ENCODE peak calls at places on chromosomes 6 and 20, in four cellular contexts. One of them, this sample, is unnamed.

GRCh38 chr20:37364927-37365272 is 19.0 kb downstream of the SRC start:
- DNase-seq in AG08396: no peak
- DNase-seq in omental fat pad: no peak
- DNase-seq in NCI-H1105: no peak
- DNase-seq in this sample: no peak

GRCh38 chr20:41592516-41593192 is 25.5 kb downstream of the CHD6 start:
- DNase-seq in AG08396: no peak
- DNase-seq in omental fat pad: no peak
- DNase-seq in NCI-H1105: no peak
- DNase-seq in this sample: no peak

GRCh38 chr20:36234771-36235320 is 1.4 kb upstream of the AAR2 start:
- DNase-seq in AG08396: no peak
- DNase-seq in omental fat pad: no peak
- DNase-seq in NCI-H1105: no peak
- DNase-seq in this sample: no peak

GRCh38 chr6:64083261-64083660 is 447.7 kb downstream of the PHF3 start:
- DNase-seq in AG08396: no peak
- DNase-seq in omental fat pad: no peak
- DNase-seq in NCI-H1105: no peak
- DNase-seq in this sample: no peak

GRCh38 chr6:82419859-82420258 is 56.2 kb downstream of the TPBG start:
- DNase-seq in AG08396: no peak
- DNase-seq in omental fat pad: no peak
- DNase-seq in NCI-H1105: no peak
- DNase-seq in this sample: no peak

GRCh38 chr6:117174835-117175360 is 90.5 kb upstream of the VGLL2 start:
- DNase-seq in AG08396: no peak
- DNase-seq in omental fat pad: no peak
- DNase-seq in NCI-H1105: no peak
- DNase-seq in this sample: no peak

GRCh38 chr20:1075564-1075963 is 42.8 kb upstream of the PSMF1 start:
- DNase-seq in AG08396: no peak
- DNase-seq in omental fat pad: no peak
- DNase-seq in NCI-H1105: no peak
- DNase-seq in this sample: no peak

GRCh38 chr6:146543211-146543939 is at the start of gene RAB32:
- DNase-seq in AG08396: peak
- DNase-seq in omental fat pad: peak
- DNase-seq in NCI-H1105: no peak
- DNase-seq in this sample: no peak

GRCh38 chr6:70520575-70520974 is 46.2 kb upstream of the SDHAF4 start:
- DNase-seq in AG08396: peak
- DNase-seq in omental fat pad: no peak
- DNase-seq in NCI-H1105: no peak
- DNase-seq in this sample: no peak

GRCh38 chr20:22929661-22930060 is 105.5 kb upstream of the SSTR4 start:
- DNase-seq in AG08396: no peak
- DNase-seq in omental fat pad: no peak
- DNase-seq in NCI-H1105: no peak
- DNase-seq in this sample: no peak

GRCh38 chr6:129577691-129578090 is 132.3 kb downstream of the ARHGAP18 start:
- DNase-seq in AG08396: no peak
- DNase-seq in omental fat pad: no peak
- DNase-seq in NCI-H1105: no peak
- DNase-seq in this sample: no peak

GRCh38 chr6:38460216-38460615 is 179.5 kb downstream of the BTBD9 start:
- DNase-seq in AG08396: peak
- DNase-seq in omental fat pad: no peak
- DNase-seq in NCI-H1105: no peak
- DNase-seq in this sample: no peak

GRCh38 chr6:134316733-134317431 is 1.0 kb downstream of the SGK1 start:
- DNase-seq in AG08396: no peak
- DNase-seq in omental fat pad: no peak
- DNase-seq in NCI-H1105: no peak
- DNase-seq in this sample: no peak

GRCh38 chr6:147382945-147383554 is 125.4 kb upstream of the SAMD5 start:
- DNase-seq in AG08396: peak
- DNase-seq in omental fat pad: no peak
- DNase-seq in NCI-H1105: no peak
- DNase-seq in this sample: no peak

GRCh38 chr20:47198254-47198671 is 158.2 kb downstream of the ZMYND8 start:
- DNase-seq in AG08396: no peak
- DNase-seq in omental fat pad: no peak
- DNase-seq in NCI-H1105: no peak
- DNase-seq in this sample: no peak

GRCh38 chr6:44179072-44179536 is 20.5 kb downstream of the CAPN11 start:
- DNase-seq in AG08396: no peak
- DNase-seq in omental fat pad: no peak
- DNase-seq in NCI-H1105: no peak
- DNase-seq in this sample: no peak

GRCh38 chr6:22764521-22764920 is 195.2 kb downstream of the HDGFL1 start:
- DNase-seq in AG08396: no peak
- DNase-seq in omental fat pad: no peak
- DNase-seq in NCI-H1105: no peak
- DNase-seq in this sample: no peak

GRCh38 chr6:94196891-94197290 is 777.5 kb upstream of the EPHA7 start:
- DNase-seq in AG08396: no peak
- DNase-seq in omental fat pad: no peak
- DNase-seq in NCI-H1105: no peak
- DNase-seq in this sample: no peak

GRCh38 chr6:12297363-12298016 is 7.3 kb downstream of the EDN1 start:
- DNase-seq in AG08396: no peak
- DNase-seq in omental fat pad: no peak
- DNase-seq in NCI-H1105: no peak
- DNase-seq in this sample: no peak

GRCh38 chr6:35429463-35429862 is 22.7 kb upstream of the FANCE start:
- DNase-seq in AG08396: no peak
- DNase-seq in omental fat pad: no peak
- DNase-seq in NCI-H1105: no peak
- DNase-seq in this sample: no peak

GRCh38 chr20:18412202-18412901 is 54.5 kb downstream of the DZANK1 start:
- DNase-seq in AG08396: no peak
- DNase-seq in omental fat pad: no peak
- DNase-seq in NCI-H1105: no peak
- DNase-seq in this sample: no peak

GRCh38 chr6:8215631-8216030 is 113.3 kb upstream of the EEF1E1 start:
- DNase-seq in AG08396: peak
- DNase-seq in omental fat pad: no peak
- DNase-seq in NCI-H1105: no peak
- DNase-seq in this sample: no peak

GRCh38 chr6:43467752-43468151 is 9.6 kb upstream of the TJAP1 start:
- DNase-seq in AG08396: no peak
- DNase-seq in omental fat pad: no peak
- DNase-seq in NCI-H1105: no peak
- DNase-seq in this sample: no peak

GRCh38 chr6:153898360-153899059 is 140.5 kb upstream of the OPRM1 start:
- DNase-seq in AG08396: no peak
- DNase-seq in omental fat pad: no peak
- DNase-seq in NCI-H1105: no peak
- DNase-seq in this sample: no peak

GRCh38 chr20:13800728-13801134 is 15.9 kb downstream of the NDUFAF5 start:
- DNase-seq in AG08396: peak
- DNase-seq in omental fat pad: no peak
- DNase-seq in NCI-H1105: peak
- DNase-seq in this sample: peak

GRCh38 chr6:4281341-4282293 is 146.2 kb upstream of the ECI2 start:
- DNase-seq in AG08396: no peak
- DNase-seq in omental fat pad: peak
- DNase-seq in NCI-H1105: peak
- DNase-seq in this sample: peak

GRCh38 chr20:51569815-51570741 is 27.6 kb upstream of the NFATC2 start:
- DNase-seq in AG08396: no peak
- DNase-seq in omental fat pad: no peak
- DNase-seq in NCI-H1105: no peak
- DNase-seq in this sample: no peak

GRCh38 chr6:38404900-38405556 is 234.7 kb downstream of the BTBD9 start:
- DNase-seq in AG08396: no peak
- DNase-seq in omental fat pad: no peak
- DNase-seq in NCI-H1105: no peak
- DNase-seq in this sample: no peak

GRCh38 chr20:22374678-22375590 is 209.4 kb downstream of the FOXA2 start:
- DNase-seq in AG08396: no peak
- DNase-seq in omental fat pad: no peak
- DNase-seq in NCI-H1105: peak
- DNase-seq in this sample: no peak

GRCh38 chr6:119340766-119341487 is 8.6 kb downstream of the MAN1A1 start:
- DNase-seq in AG08396: no peak
- DNase-seq in omental fat pad: no peak
- DNase-seq in NCI-H1105: no peak
- DNase-seq in this sample: no peak

GRCh38 chr20:49501917-49502316 is 19.4 kb upstream of the KCNB1 start:
- DNase-seq in AG08396: no peak
- DNase-seq in omental fat pad: no peak
- DNase-seq in NCI-H1105: no peak
- DNase-seq in this sample: no peak

GRCh38 chr6:63347599-63347998 is 27.8 kb upstream of the LGSN start:
- DNase-seq in AG08396: peak
- DNase-seq in omental fat pad: no peak
- DNase-seq in NCI-H1105: no peak
- DNase-seq in this sample: no peak

GRCh38 chr20:9200196-9200595 is 131.3 kb downstream of the PLCB4 start:
- DNase-seq in AG08396: no peak
- DNase-seq in omental fat pad: no peak
- DNase-seq in NCI-H1105: no peak
- DNase-seq in this sample: no peak

GRCh38 chr6:138443979-138444378 is 40.0 kb downstream of the HEBP2 start:
- DNase-seq in AG08396: no peak
- DNase-seq in omental fat pad: no peak
- DNase-seq in NCI-H1105: no peak
- DNase-seq in this sample: no peak

GRCh38 chr6:33905081-33905609 is 101.3 kb upstream of the MLN start:
- DNase-seq in AG08396: no peak
- DNase-seq in omental fat pad: no peak
- DNase-seq in NCI-H1105: no peak
- DNase-seq in this sample: no peak

GRCh38 chr6:22827760-22828159 is 258.4 kb downstream of the HDGFL1 start:
- DNase-seq in AG08396: no peak
- DNase-seq in omental fat pad: no peak
- DNase-seq in NCI-H1105: no peak
- DNase-seq in this sample: no peak